ENCODE peak calls at places on chromosomes 5 and 9, in six cellular contexts. One of them, this sample, is unnamed. For H3K4me1, the result is how much of the 10 kb centered on the place peaks cover.

GRCh38 chr9:135215571-135216161 is 128.2 kb downstream of the OLFM1 start:
- DNase-seq in A549: no peak
- DNase-seq in ovary: peak
- DNase-seq in right lobe of liver: peak
- DNase-seq in endothelial cell of umbilical vein: no peak
- DNase-seq in suprapubic skin: peak
- DNase-seq in this sample: peak

GRCh38 chr9:129231022-129231739 is 53.1 kb upstream of the IER5L start:
- DNase-seq in A549: no peak
- DNase-seq in ovary: no peak
- DNase-seq in right lobe of liver: no peak
- DNase-seq in endothelial cell of umbilical vein: no peak
- DNase-seq in suprapubic skin: no peak
- DNase-seq in this sample: no peak

GRCh38 chr5:15387931-15388330 is 112.0 kb upstream of the FBXL7 start:
- DNase-seq in A549: no peak
- DNase-seq in ovary: no peak
- DNase-seq in right lobe of liver: no peak
- DNase-seq in endothelial cell of umbilical vein: no peak
- DNase-seq in suprapubic skin: no peak
- DNase-seq in this sample: no peak

GRCh38 chr5:111364992-111365391 is 140.8 kb downstream of the CAMK4 start:
- DNase-seq in A549: no peak
- DNase-seq in ovary: no peak
- DNase-seq in right lobe of liver: no peak
- DNase-seq in endothelial cell of umbilical vein: no peak
- DNase-seq in suprapubic skin: no peak
- DNase-seq in this sample: no peak

GRCh38 chr5:7852542-7852941 is 1.6 kb upstream of the CFAP90 start:
- DNase-seq in A549: no peak
- DNase-seq in ovary: no peak
- DNase-seq in right lobe of liver: no peak
- DNase-seq in endothelial cell of umbilical vein: no peak
- DNase-seq in suprapubic skin: no peak
- DNase-seq in this sample: no peak

GRCh38 chr9:88535226-88535931 is 401 bp downstream of the NXNL2 start:
- DNase-seq in A549: no peak
- DNase-seq in ovary: peak
- DNase-seq in right lobe of liver: no peak
- DNase-seq in endothelial cell of umbilical vein: no peak
- DNase-seq in suprapubic skin: no peak
- DNase-seq in this sample: peak

GRCh38 chr9:15873573-15874177 is 320.8 kb downstream of the CCDC171 start:
- DNase-seq in A549: peak
- DNase-seq in ovary: no peak
- DNase-seq in right lobe of liver: no peak
- DNase-seq in endothelial cell of umbilical vein: peak
- DNase-seq in suprapubic skin: no peak
- DNase-seq in this sample: no peak

GRCh38 chr9:137160716-137161557 is 8.9 kb downstream of the LRRC26 start:
- DNase-seq in A549: no peak
- DNase-seq in ovary: no peak
- DNase-seq in right lobe of liver: no peak
- DNase-seq in endothelial cell of umbilical vein: no peak
- DNase-seq in suprapubic skin: no peak
- DNase-seq in this sample: no peak

GRCh38 chr9:99118782-99119466 is 14.0 kb downstream of the TGFBR1 start:
- DNase-seq in A549: no peak
- DNase-seq in ovary: no peak
- DNase-seq in right lobe of liver: no peak
- DNase-seq in endothelial cell of umbilical vein: no peak
- DNase-seq in suprapubic skin: no peak
- DNase-seq in this sample: no peak

GRCh38 chr9:132846109-132846917 is 31.8 kb downstream of the AK8 start:
- DNase-seq in A549: no peak
- DNase-seq in ovary: no peak
- DNase-seq in right lobe of liver: no peak
- DNase-seq in endothelial cell of umbilical vein: no peak
- DNase-seq in suprapubic skin: no peak
- DNase-seq in this sample: no peak

GRCh38 chr9:14315754-14316573 is 2.0 kb upstream of the NFIB start:
- DNase-seq in A549: peak
- DNase-seq in ovary: peak
- DNase-seq in right lobe of liver: peak
- DNase-seq in endothelial cell of umbilical vein: peak
- DNase-seq in suprapubic skin: no peak
- DNase-seq in this sample: no peak

GRCh38 chr9:14316574-14317304 is 2.8 kb upstream of the NFIB start:
- DNase-seq in A549: no peak
- DNase-seq in ovary: peak
- DNase-seq in right lobe of liver: no peak
- DNase-seq in endothelial cell of umbilical vein: peak
- DNase-seq in suprapubic skin: no peak
- DNase-seq in this sample: no peak

GRCh38 chr9:14314424-14314928 is 535 bp upstream of the NFIB start:
- DNase-seq in A549: peak
- DNase-seq in ovary: peak
- DNase-seq in right lobe of liver: peak
- DNase-seq in endothelial cell of umbilical vein: peak
- DNase-seq in suprapubic skin: peak
- DNase-seq in this sample: peak

GRCh38 chr9:14313951-14314423 is at the start of gene NFIB:
- DNase-seq in A549: peak
- DNase-seq in ovary: peak
- DNase-seq in right lobe of liver: peak
- DNase-seq in endothelial cell of umbilical vein: peak
- DNase-seq in suprapubic skin: no peak
- DNase-seq in this sample: peak

DNA sequence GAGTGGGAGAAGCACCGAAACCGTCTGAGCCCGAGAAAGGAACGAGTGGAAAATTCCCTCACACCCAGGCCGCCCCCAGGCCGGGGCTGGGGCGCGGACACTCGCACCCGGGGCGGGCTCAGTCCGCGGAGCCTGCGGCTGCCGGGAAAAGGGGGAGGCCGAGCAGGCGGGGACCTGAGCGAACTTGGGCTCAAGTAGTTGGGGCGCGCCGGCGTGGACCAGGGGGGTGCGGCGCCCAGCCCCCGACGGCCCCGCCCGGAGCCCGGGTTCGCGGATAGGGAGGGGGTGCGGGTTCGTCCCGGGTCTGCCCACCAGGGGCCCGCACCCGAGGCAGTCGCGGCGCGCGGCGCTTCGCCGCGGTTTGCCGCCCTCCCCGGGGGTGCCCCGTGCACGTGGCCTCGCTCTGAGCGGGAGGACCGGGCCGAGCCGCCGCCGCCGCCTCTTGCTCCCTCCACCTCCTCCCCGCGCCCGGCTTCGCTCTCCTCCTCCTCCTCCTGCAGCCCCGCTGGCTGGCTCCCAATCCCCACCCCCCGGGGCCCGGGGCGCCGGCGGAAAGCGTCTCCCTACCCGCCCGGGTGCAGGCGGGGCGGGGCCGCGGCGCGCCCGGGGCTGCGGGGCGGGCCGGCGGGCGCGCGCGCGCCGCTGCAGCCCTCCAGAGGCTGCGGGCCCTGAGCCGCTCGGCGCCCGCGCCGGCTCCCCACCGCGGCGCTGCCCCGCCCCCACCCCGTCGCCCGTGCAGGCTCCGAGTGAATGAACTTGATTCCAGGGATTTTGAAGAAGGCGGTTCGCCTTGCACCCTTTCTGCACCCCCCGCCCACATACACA is 1.2 kb upstream of the NFIB start:
- DNase-seq in A549: peak
- DNase-seq in ovary: peak
- DNase-seq in right lobe of liver: peak
- DNase-seq in endothelial cell of umbilical vein: peak
- DNase-seq in suprapubic skin: peak
- DNase-seq in this sample: peak
- TF ChIP-seq POLR2A in A549: peak
- TF ChIP-seq POLR2A in ovary: peak
- TF ChIP-seq POLR2A in right lobe of liver: peak
- TF ChIP-seq POLR2A in endothelial cell of umbilical vein: no peak
- TF ChIP-seq POLR2A in suprapubic skin: peak
- TF ChIP-seq POLR2A in this sample: no peak

DNA sequence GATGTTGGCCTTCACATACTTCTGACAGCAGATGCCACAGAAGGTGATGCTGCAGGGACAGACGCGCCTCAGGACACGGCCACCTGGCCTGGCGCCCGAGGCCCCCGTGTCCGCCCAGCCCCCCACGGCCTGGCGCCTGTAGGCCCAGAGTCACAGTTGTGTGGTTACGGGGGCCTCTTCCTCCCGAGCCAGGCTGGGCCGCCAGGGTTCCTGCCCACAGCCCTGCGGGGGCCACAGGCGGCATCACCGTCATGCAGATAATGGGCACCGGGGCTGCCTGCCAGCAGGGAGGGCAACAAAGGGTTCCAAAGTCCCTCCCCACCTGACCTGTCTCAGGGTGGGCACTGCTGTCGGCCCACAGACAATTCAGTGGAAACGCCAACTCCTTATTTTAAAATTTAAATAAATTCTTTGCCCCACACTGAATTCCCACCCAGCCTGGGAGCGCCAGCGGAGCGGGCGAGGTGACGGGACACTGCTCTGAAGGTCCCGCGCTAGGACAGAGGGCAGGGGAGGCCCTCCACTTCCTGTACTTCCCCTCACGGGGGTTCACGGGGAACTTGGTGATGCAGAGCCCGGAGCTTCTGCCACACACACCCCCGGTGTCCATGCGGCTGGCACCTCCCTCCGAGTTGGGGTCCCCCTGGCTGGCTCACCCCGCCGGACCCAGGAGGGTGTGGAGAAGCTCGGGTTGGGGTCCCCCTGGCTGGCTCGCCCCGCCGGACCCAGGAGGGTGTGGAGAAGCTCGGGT is 40.6 kb downstream of the EXOC3 start:
- DNase-seq in A549: no peak
- DNase-seq in ovary: no peak
- DNase-seq in right lobe of liver: no peak
- DNase-seq in endothelial cell of umbilical vein: no peak
- DNase-seq in suprapubic skin: no peak
- DNase-seq in this sample: no peak
- H3K4me1 ChIP-seq in A549: under half
- H3K4me1 ChIP-seq in ovary: under half
- H3K4me1 ChIP-seq in right lobe of liver: under half
- H3K4me1 ChIP-seq in endothelial cell of umbilical vein: under half
- H3K4me1 ChIP-seq in suprapubic skin: under half
- H3K4me1 ChIP-seq in this sample: under half

GRCh38 chr9:120852240-120853018 is 9.7 kb upstream of the PSMD5 start:
- DNase-seq in A549: no peak
- DNase-seq in ovary: no peak
- DNase-seq in right lobe of liver: no peak
- DNase-seq in endothelial cell of umbilical vein: no peak
- DNase-seq in suprapubic skin: no peak
- DNase-seq in this sample: no peak
- H3K27ac ChIP-seq in A549: no peak
- H3K27ac ChIP-seq in ovary: no peak
- H3K27ac ChIP-seq in right lobe of liver: no peak
- H3K27ac ChIP-seq in endothelial cell of umbilical vein: no peak
- H3K27ac ChIP-seq in suprapubic skin: no peak
- H3K27ac ChIP-seq in this sample: no peak

DNA sequence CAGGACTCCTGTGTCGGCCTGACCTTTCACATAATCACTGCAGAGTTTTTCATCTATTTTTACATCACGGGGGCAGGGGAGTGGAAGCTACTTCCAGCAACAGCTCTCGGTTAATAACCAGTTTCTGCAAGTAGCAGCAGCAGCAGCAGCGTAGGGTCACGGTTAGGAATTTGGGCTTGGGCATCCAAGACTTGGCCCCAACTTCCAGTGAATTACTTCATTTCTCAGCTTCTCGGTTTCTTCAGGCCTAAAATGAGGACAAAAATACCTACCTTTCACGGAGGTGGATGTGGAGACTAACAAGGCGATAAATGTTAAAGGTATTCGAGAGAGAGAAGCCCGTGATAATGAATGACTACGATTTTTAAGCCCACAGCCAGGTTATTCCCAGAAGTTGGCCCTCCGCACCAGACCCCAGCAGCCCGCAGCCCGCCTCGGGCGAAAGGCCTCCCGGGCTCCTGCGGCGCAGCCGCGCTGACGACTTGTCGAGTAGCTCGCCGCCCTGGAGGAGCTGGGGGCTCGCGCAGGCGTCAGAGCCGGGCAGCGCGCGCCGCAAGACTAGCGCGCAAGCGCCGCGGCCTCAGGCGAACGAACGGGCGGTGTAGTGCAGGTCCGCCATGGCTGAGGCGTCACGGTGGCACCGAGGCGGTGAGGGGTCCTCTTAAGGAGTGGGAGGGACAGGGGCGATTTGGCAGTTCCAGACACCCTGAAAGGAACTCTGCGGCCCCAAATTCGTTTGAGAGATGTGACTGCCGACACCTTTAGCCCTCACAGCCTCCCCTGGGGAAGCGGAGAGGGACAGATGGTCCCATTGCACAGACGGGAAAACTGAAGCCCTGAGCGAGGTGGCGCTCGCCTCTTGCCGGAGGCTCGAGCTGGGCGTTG is at the start of gene PKD2L2:
- DNase-seq in A549: peak
- DNase-seq in ovary: peak
- DNase-seq in right lobe of liver: peak
- DNase-seq in endothelial cell of umbilical vein: peak
- DNase-seq in suprapubic skin: peak
- DNase-seq in this sample: peak
- TF ChIP-seq POLR2A in A549: peak
- TF ChIP-seq POLR2A in ovary: peak
- TF ChIP-seq POLR2A in right lobe of liver: peak
- TF ChIP-seq POLR2A in endothelial cell of umbilical vein: no peak
- TF ChIP-seq POLR2A in suprapubic skin: peak
- TF ChIP-seq POLR2A in this sample: no peak

This sample was measured in stomach.